ENCODE peak calls at places on chromosomes 12 and 14, in eight cellular contexts. P is omental fat pad, Z is fibroblast of mammary gland, I is breast epithelium, Y is neural crest cell, G is Peyer's patch, U is RWPE1, W is fibroblast of the aortic adventitia. F is an unnamed sample.

GRCh38 chr14:62691613-62692489 is 353.4 kb downstream of the KCNH5 start:
- DNase-seq in G (no peak), P (no peak), W (peak; percentile 87), Y (no peak), I (peak; percentile 45), Z (peak; percentile 92), U (peak; percentile 82), F (no peak)

GRCh38 chr12:26195250-26195640 is at the start of gene SSPN:
- DNase-seq in W (peak; percentile 63), U (no peak), I (peak; percentile 38), Z (peak; percentile 47), P (no peak), Y (peak; percentile 66), G (peak; percentile 67), F (peak; percentile 88)

GRCh38 chr12:76927170-76927784 is 48.5 kb upstream of the CSRP2 start:
- DNase-seq in G (no peak), Z (peak; percentile 49), Y (peak; percentile 34), P (peak; percentile 26), W (peak; percentile 69), I (no peak), U (no peak), F (no peak)

GRCh38 chr12:46299846-46300245 is 31.0 kb upstream of the SLC38A1 start:
- DNase-seq in W (no peak), Z (no peak), I (no peak), Y (no peak), G (no peak), P (no peak), U (no peak), F (no peak)

GRCh38 chr12:108793756-108794441 is 62.6 kb upstream of the CORO1C start:
- DNase-seq in Y (no peak), W (peak; percentile 55), G (no peak), U (no peak), I (no peak), Z (no peak), P (no peak), F (no peak)

GRCh38 chr14:105252552-105253328 is 4.4 kb downstream of the BTBD6 start:
- DNase-seq in Y (no peak), I (no peak), W (no peak), U (no peak), G (no peak), Z (no peak), P (no peak), F (no peak)

GRCh38 chr12:124771462-124772361 is 92.0 kb downstream of the SCARB1 start:
- DNase-seq in Y (peak; percentile 96), Z (peak; percentile 68), P (peak; percentile 98), G (peak; percentile 89), W (peak; percentile 74), U (peak; percentile 73), I (peak; percentile 80), F (peak; percentile 94)

GRCh38 chr14:97058589-97058988 is 261.4 kb downstream of the VRK1 start:
- DNase-seq in Y (no peak), W (no peak), G (no peak), I (no peak), U (no peak), P (no peak), Z (no peak), F (no peak)

GRCh38 chr12:3107071-3107583 is 29.9 kb downstream of the TSPAN9 start:
- DNase-seq in G (no peak), I (no peak), W (no peak), P (no peak), Y (no peak), Z (peak; percentile 65), U (no peak), F (peak; percentile 90)

GRCh38 chr12:27524839-27525238 is 833 bp downstream of the PPFIBP1 start:
- DNase-seq in I (peak; percentile 25), W (peak; percentile 53), P (no peak), U (peak; percentile 8), Z (peak; percentile 57), G (no peak), Y (no peak), F (no peak)

GRCh38 chr12:109944975-109945374 is 44.9 kb downstream of the TCHP start:
- DNase-seq in U (no peak), P (no peak), Z (peak; percentile 68), G (no peak), W (peak; percentile 73), Y (peak; percentile 55), I (no peak), F (no peak)

GRCh38 chr14:68627868-68628604 is 164.8 kb downstream of the ZFP36L1 start:
- DNase-seq in I (peak; percentile 80), Z (no peak), U (no peak), W (no peak), G (peak; percentile 77), Y (peak; percentile 70), P (no peak), F (peak; percentile 85)

GRCh38 chr12:53068811-53069585 is 10.2 kb downstream of the SPRYD3 start:
- DNase-seq in G (peak; percentile 42), Z (no peak), P (no peak), I (no peak), W (no peak), Y (no peak), U (peak; percentile 74), F (no peak)

GRCh38 chr14:56555921-56556570 is 23.6 kb upstream of the TMEM260 start:
- DNase-seq in P (no peak), I (no peak), W (peak; percentile 59), G (no peak), Y (no peak), Z (peak; percentile 53), U (peak; percentile 52), F (no peak)

GRCh38 chr12:19894803-19895202 is 455.5 kb downstream of the AEBP2 start:
- DNase-seq in Z (peak; percentile 12), W (no peak), G (no peak), I (no peak), P (no peak), U (no peak), Y (no peak), F (no peak)

GRCh38 chr12:113470871-113471618 is 626 bp downstream of the LHX5 start:
- DNase-seq in P (no peak), G (no peak), I (no peak), Y (no peak), Z (no peak), U (no peak), W (no peak), F (no peak)

GRCh38 chr14:74841230-74842207 is 34.4 kb downstream of the PROX2 start:
- DNase-seq in U (no peak), W (no peak), I (no peak), G (no peak), P (no peak), Z (no peak), Y (no peak), F (no peak)

GRCh38 chr14:47302121-47302520 is 373.3 kb downstream of the MDGA2 start:
- DNase-seq in W (no peak), Z (no peak), G (no peak), U (no peak), I (no peak), Y (no peak), P (no peak), F (no peak)

GRCh38 chr14:50001999-50002925 is 109.4 kb downstream of the ARF6 start:
- DNase-seq in Z (no peak), Y (no peak), G (peak; percentile 62), W (no peak), U (no peak), P (no peak), I (peak; percentile 40), F (no peak)

GRCh38 chr14:54600685-54601084 is 33.8 kb downstream of the SAMD4A start:
- DNase-seq in W (peak; percentile 84), G (no peak), U (no peak), I (no peak), P (no peak), Y (no peak), Z (peak; percentile 43), F (no peak)

GRCh38 chr12:109735051-109735521 is 21.5 kb downstream of the FAM222A start:
- DNase-seq in P (no peak), U (no peak), I (no peak), W (no peak), G (peak; percentile 37), Y (no peak), Z (no peak), F (no peak)

DNA sequence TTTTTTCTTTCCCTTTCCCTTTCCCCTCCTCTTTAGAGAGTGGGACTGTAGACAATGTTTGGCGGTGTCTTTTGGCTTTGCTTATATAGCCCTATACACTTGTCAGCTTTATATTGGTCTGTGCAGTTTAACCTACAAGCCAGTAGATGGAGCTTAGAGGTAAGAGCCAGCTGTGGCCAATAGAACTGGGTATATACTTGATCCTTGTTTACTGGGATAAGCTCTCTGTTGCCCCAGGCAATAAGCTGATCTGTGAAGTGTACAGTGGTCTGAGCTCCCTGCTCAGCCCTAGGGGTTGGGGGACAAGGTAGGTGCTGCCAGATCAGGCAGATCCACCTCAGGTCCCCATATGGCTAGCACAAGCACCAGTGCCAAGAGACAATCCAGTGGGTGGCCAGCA is 434.1 kb downstream of the NOVA1 start:
- DNase-seq in I (no peak), Y (no peak), P (no peak), Z (peak; percentile 76), W (peak; percentile 66), G (no peak), U (no peak), F (no peak)
- TF ChIP-seq CTCF in I (no peak), Y (peak; percentile 65), P (no peak), Z (peak; percentile 77), W (peak; percentile 76), G (peak; percentile 43), U (peak; percentile 17), F (peak; percentile 40)

DNA sequence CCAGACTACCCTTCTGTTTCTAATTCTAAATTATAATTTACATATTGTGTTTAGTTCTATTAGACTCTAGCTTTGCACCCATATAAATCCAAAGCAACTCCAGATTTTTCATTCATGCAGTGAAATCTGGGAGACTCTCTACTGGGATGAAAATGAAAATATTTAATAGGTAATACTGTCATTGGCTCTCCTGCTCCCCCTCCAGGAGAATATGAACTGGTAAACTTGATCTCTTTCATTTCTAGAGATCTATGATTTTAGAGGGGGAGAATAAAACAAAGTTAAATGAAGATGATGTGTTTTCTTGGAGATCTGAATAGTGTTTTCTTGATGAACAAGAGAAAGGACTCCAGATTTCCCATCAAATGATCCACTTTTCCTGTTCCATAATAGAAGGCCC is 104.3 kb upstream of the TMCC3 start:
- DNase-seq in Y (no peak), Z (no peak), I (no peak), U (no peak), G (no peak), W (peak; percentile 22), P (no peak), F (no peak)
- TF ChIP-seq CTCF in Y (peak; percentile 36), Z (peak; percentile 38), I (no peak), U (no peak), G (peak; percentile 24), W (peak; percentile 55), P (no peak), F (peak; percentile 34)

DNA sequence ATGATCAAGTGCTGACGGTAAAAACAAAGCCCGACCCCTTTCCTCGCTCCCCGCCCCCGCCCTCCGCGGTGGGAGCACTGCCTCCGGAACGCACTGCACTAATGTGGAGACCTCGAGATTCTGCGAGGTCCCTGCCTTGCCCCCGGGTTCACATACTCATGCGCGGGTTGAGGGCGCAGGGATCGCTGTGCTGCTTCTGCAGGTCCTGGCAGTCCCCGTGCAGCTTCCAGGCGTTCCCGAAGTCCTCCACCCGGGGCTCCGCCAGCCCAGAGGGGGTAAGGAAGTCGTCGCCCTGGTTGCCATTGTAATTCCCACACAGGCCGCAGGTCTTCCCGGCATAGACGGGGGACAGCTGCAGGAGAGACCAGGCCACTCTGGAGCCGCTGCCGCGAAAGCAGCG is 66.8 kb downstream of the VWF start:
- DNase-seq in W (no peak), U (no peak), I (no peak), Z (no peak), Y (peak; percentile 58), P (no peak), G (no peak), F (no peak)
- TF ChIP-seq CTCF in W (no peak), U (no peak), I (no peak), Z (no peak), Y (peak; percentile 58), P (no peak), G (no peak), F (no peak)

GRCh38 chr14:57637901-57638300 is 144.2 kb upstream of the CCDC198 start:
- DNase-seq in Y (no peak), W (no peak), Z (no peak), G (no peak), I (no peak), U (no peak), P (no peak), F (no peak)
- TF ChIP-seq CTCF in Y (no peak), W (no peak), Z (no peak), G (no peak), I (no peak), U (no peak), P (no peak), F (no peak)

F was measured in osteocyte.